ENCODE peak calls at places on chromosomes 3 and 15, in seven cellular contexts. D is GM13977, Z is tibial nerve, M is DND-41, T is A549, R is nephron progenitor cell, A is HepG2. O is an unnamed sample.

GRCh38 chr3:57998366-57999283 is 9.6 kb upstream of the FLNB start:
- DNase-seq in M (no peak), D (peak; percentile 49), T (no peak), A (peak; percentile 77), Z (no peak), R (no peak), O (no peak)

GRCh38 chr3:27900316-27900715 is 178.2 kb upstream of the EOMES start:
- DNase-seq in M (peak; percentile 8), A (no peak), R (no peak), Z (no peak), T (no peak), D (no peak), O (no peak)

GRCh38 chr3:150736316-150736719 is 26.7 kb downstream of the SIAH2 start:
- DNase-seq in Z (no peak), R (no peak), D (no peak), A (peak; percentile 65), M (no peak), T (no peak), O (no peak)

GRCh38 chr3:178950676-178951075 is 120.9 kb downstream of the ZMAT3 start:
- DNase-seq in M (no peak), Z (no peak), D (no peak), T (no peak), R (no peak), A (no peak), O (no peak)

GRCh38 chr3:52218953-52219650 is 6.3 kb downstream of the TLR9 start:
- DNase-seq in A (no peak), T (no peak), D (no peak), Z (no peak), R (no peak), M (no peak), O (no peak)

GRCh38 chr3:113002676-113003075 is 11.9 kb downstream of the GTPBP8 start:
- DNase-seq in A (no peak), T (no peak), R (no peak), D (no peak), M (no peak), Z (no peak), O (no peak)

GRCh38 chr3:16658004-16658932 is 53.0 kb upstream of the DAZL start:
- DNase-seq in Z (no peak), R (no peak), A (no peak), D (no peak), T (no peak), M (no peak), O (no peak)

GRCh38 chr3:157104928-157105652 is 54.9 kb downstream of the CCNL1 start:
- DNase-seq in D (no peak), M (no peak), T (no peak), Z (no peak), R (no peak), A (no peak), O (no peak)

GRCh38 chr3:180433172-180433571 is 168.8 kb upstream of the TTC14 start:
- DNase-seq in T (no peak), M (no peak), Z (no peak), D (no peak), R (no peak), A (no peak), O (no peak)

GRCh38 chr3:152190636-152191183 is 78.0 kb upstream of the MBNL1 start:
- DNase-seq in A (peak; percentile 32), M (no peak), R (no peak), T (no peak), Z (no peak), D (no peak), O (no peak)

GRCh38 chr15:96428742-96429141 is 98.2 kb downstream of the NR2F2 start:
- DNase-seq in M (no peak), A (no peak), D (no peak), T (peak; percentile 50), R (no peak), Z (peak; percentile 48), O (no peak)

GRCh38 chr3:62374375-62374876 is 1.1 kb upstream of the FEZF2 start:
- DNase-seq in D (peak; percentile 26), A (no peak), R (no peak), M (no peak), Z (no peak), T (no peak), O (peak; percentile 12)

GRCh38 chr3:32176989-32177701 is 61.3 kb upstream of the CMTM8 start:
- DNase-seq in R (peak; percentile 60), Z (peak; percentile 80), D (peak; percentile 46), A (peak; percentile 68), T (peak; percentile 65), M (peak; percentile 64), O (peak; percentile 82)

GRCh38 chr3:36957862-36958686 is 13.2 kb upstream of the TRANK1 start:
- DNase-seq in M (no peak), D (no peak), R (no peak), A (no peak), T (peak; percentile 56), Z (no peak), O (no peak)

GRCh38 chr3:24683090-24683489 is 188.4 kb upstream of the THRB start:
- DNase-seq in Z (no peak), M (no peak), A (peak; percentile 55), R (no peak), D (no peak), T (no peak), O (no peak)

GRCh38 chr3:24684506-24685023 is 189.9 kb upstream of the THRB start:
- DNase-seq in A (no peak), Z (no peak), D (no peak), M (no peak), R (no peak), T (no peak), O (no peak)

GRCh38 chr3:24682141-24682547 is 187.5 kb upstream of the THRB start:
- DNase-seq in Z (no peak), T (no peak), R (no peak), M (no peak), D (no peak), A (no peak), O (no peak)

GRCh38 chr3:24686764-24687163 is 192.1 kb upstream of the THRB start:
- DNase-seq in M (no peak), A (no peak), D (no peak), Z (no peak), R (no peak), T (no peak), O (no peak)

GRCh38 chr3:24683511-24684384 is 189.1 kb upstream of the THRB start:
- DNase-seq in T (peak; percentile 67), D (peak; percentile 4), Z (no peak), A (peak; percentile 26), M (no peak), R (no peak), O (peak; percentile 12)
- TF ChIP-seq CTCF in T (peak; percentile 89), D (peak; percentile 34), Z (peak; percentile 71), A (peak; percentile 68), M (peak; percentile 57), R (peak; percentile 48), O (peak; percentile 57)

DNA sequence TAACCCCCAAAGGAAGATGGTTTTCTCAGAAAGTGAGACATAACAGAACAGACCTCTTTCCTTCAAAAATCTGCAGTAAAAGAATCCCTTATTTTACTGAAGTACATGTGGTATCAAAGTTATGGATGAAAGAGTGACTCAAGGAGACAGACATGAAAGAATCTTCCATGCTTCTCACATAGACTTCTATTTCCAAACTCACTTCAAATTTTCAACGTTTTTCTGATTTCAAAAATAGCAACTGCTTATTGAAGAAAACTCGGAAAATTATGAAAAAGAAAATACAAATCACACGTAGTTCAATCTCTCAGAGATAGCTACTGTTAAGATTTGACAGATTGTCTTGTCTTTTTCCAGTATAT is 39.8 kb upstream of the TRA2B start:
- DNase-seq in T (no peak), A (no peak), R (no peak), D (no peak), M (no peak), Z (no peak), O (no peak)
- TF ChIP-seq CTCF in T (no peak), A (no peak), R (peak; percentile 45), D (no peak), M (no peak), Z (no peak), O (peak; percentile 35)

DNA sequence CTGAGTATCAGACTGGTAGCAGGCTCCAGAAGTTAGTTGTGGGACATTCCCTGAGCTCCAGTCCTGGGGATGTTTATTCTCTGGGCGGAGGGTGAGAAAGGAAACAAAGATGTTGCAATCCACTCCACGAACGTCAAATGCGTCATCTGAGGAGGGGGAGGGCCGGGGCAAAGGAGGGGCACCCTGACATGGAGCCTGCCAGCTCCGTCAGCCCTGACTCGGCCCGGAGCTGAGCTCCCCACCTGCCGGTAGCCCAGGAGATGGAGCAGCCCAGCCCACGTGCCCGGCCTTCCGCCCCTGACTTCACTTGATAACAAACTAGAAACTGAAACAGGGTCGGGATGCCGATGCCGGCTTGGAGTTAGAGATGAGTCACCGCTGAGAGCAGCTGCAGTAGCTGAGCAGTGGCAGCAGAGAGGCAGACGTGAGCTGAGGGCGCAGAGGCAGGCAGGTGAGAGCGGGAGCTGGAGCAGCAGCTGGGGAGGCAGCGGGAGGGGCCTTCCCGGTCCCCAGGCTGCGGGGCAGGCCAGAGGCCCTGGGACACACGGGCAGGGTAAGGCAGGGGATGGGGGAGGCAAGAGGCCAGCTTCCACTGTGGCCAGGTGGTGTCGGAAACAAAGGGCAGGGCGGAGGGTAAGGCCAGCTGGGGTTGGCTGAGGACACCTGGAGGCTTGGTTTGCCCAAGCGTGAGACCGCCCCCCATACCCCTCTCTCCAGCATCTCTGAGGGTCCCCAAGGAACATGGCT is at the start of gene ISG20:
- DNase-seq in A (peak; percentile 95), M (peak; percentile 92), R (peak; percentile 38), T (peak; percentile 98), D (peak; percentile 91), Z (peak; percentile 93), O (peak; percentile 79)
- TF ChIP-seq CTCF in A (peak; percentile 62), M (peak; percentile 81), R (no peak), T (peak; percentile 44), D (peak; percentile 49), Z (peak; percentile 33), O (no peak)

GRCh38 chr15:68518046-68518445 is 60.7 kb upstream of the CORO2B start:
- DNase-seq in D (no peak), Z (no peak), A (no peak), M (no peak), R (no peak), T (no peak), O (no peak)

GRCh38 chr15:68512578-68512977 is 66.2 kb upstream of the CORO2B start:
- DNase-seq in D (no peak), R (no peak), A (no peak), M (no peak), T (no peak), Z (no peak), O (no peak)

GRCh38 chr15:68518785-68519430 is 59.9 kb upstream of the CORO2B start:
- DNase-seq in T (no peak), A (no peak), D (no peak), Z (no peak), R (no peak), M (no peak), O (no peak)

GRCh38 chr15:68515371-68516095 is 63.3 kb upstream of the CORO2B start:
- DNase-seq in T (no peak), A (no peak), M (no peak), R (no peak), D (no peak), Z (no peak), O (no peak)

DNA sequence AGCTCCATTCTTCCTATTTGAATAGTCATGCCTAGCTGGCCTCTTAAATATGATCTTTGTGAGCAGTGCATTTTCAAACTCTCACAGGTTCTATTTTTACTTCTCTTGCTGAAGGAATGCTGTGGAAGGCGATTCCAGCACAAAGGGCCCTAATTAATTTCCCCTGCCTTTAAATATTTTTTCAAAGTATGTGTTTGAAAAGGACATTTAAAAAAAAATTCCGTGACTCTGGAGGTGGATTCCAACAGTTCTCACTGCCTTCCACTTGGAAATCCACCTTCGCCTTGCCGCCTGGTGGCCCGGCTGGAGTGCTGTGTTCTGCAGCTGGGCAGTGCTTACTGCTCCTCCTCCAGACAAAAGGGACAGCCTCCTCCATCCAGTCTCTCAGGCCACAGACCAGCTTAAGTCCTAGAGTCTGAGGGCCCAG is 61.5 kb upstream of the CORO2B start:
- DNase-seq in T (peak; percentile 24), R (peak; percentile 30), A (no peak), D (no peak), M (no peak), Z (no peak), O (no peak)
- TF ChIP-seq CTCF in T (no peak), R (no peak), A (no peak), D (no peak), M (no peak), Z (no peak), O (no peak)